ENCODE peak calls at places on chromosomes 3 and 15, in eight cellular contexts. One of them, this sample, is unnamed.

GRCh38 chr15:90159213-90159612 is 41.9 kb upstream of the SEMA4B start:
- DNase-seq in IMR-90: no peak
- DNase-seq in A549: no peak
- DNase-seq in GM12878: no peak
- DNase-seq in H1: no peak
- DNase-seq in SK-N-SH: no peak
- DNase-seq in HepG2: no peak
- DNase-seq in K562: no peak
- DNase-seq in this sample: no peak

GRCh38 chr3:64160000-64160690 is 65.1 kb downstream of the PRICKLE2 start:
- DNase-seq in IMR-90: no peak
- DNase-seq in A549: no peak
- DNase-seq in GM12878: no peak
- DNase-seq in H1: no peak
- DNase-seq in SK-N-SH: no peak
- DNase-seq in HepG2: no peak
- DNase-seq in K562: no peak
- DNase-seq in this sample: no peak

GRCh38 chr3:117616213-117616612 is 906.6 kb downstream of the TUSC7 start:
- DNase-seq in IMR-90: no peak
- DNase-seq in A549: no peak
- DNase-seq in GM12878: no peak
- DNase-seq in H1: no peak
- DNase-seq in SK-N-SH: no peak
- DNase-seq in HepG2: no peak
- DNase-seq in K562: no peak
- DNase-seq in this sample: no peak

GRCh38 chr3:80697291-80697690 is 929.5 kb upstream of the ROBO1 start:
- DNase-seq in IMR-90: no peak
- DNase-seq in A549: no peak
- DNase-seq in GM12878: no peak
- DNase-seq in H1: no peak
- DNase-seq in SK-N-SH: no peak
- DNase-seq in HepG2: no peak
- DNase-seq in K562: no peak
- DNase-seq in this sample: no peak

GRCh38 chr3:72006631-72007556 is 221.9 kb upstream of the PROK2 start:
- DNase-seq in IMR-90: no peak
- DNase-seq in A549: no peak
- DNase-seq in GM12878: no peak
- DNase-seq in H1: no peak
- DNase-seq in SK-N-SH: no peak
- DNase-seq in HepG2: no peak
- DNase-seq in K562: peak; percentile 55
- DNase-seq in this sample: no peak

GRCh38 chr15:66981746-66982145 is 83.7 kb upstream of the SMAD3 start:
- DNase-seq in IMR-90: no peak
- DNase-seq in A549: no peak
- DNase-seq in GM12878: no peak
- DNase-seq in H1: no peak
- DNase-seq in SK-N-SH: no peak
- DNase-seq in HepG2: no peak
- DNase-seq in K562: no peak
- DNase-seq in this sample: no peak

GRCh38 chr3:68007621-68008226 is 353.3 kb upstream of the SUCLG2 start:
- DNase-seq in IMR-90: no peak
- DNase-seq in A549: no peak
- DNase-seq in GM12878: no peak
- DNase-seq in H1: peak; percentile 73
- DNase-seq in SK-N-SH: peak; percentile 21
- DNase-seq in HepG2: no peak
- DNase-seq in K562: no peak
- DNase-seq in this sample: no peak

GRCh38 chr15:100350434-100351226 is 8.9 kb upstream of the ADAMTS17 start:
- DNase-seq in IMR-90: peak; percentile 55
- DNase-seq in A549: peak; percentile 90
- DNase-seq in GM12878: no peak
- DNase-seq in H1: no peak
- DNase-seq in SK-N-SH: no peak
- DNase-seq in HepG2: peak; percentile 90
- DNase-seq in K562: no peak
- DNase-seq in this sample: no peak

GRCh38 chr3:113062717-113063116 is 71.9 kb downstream of the GTPBP8 start:
- DNase-seq in IMR-90: no peak
- DNase-seq in A549: no peak
- DNase-seq in GM12878: no peak
- DNase-seq in H1: no peak
- DNase-seq in SK-N-SH: no peak
- DNase-seq in HepG2: no peak
- DNase-seq in K562: no peak
- DNase-seq in this sample: no peak

GRCh38 chr3:21825684-21826083 is 74.7 kb upstream of the ZNF385D start:
- DNase-seq in IMR-90: no peak
- DNase-seq in A549: no peak
- DNase-seq in GM12878: no peak
- DNase-seq in H1: peak; percentile 48
- DNase-seq in SK-N-SH: no peak
- DNase-seq in HepG2: no peak
- DNase-seq in K562: no peak
- DNase-seq in this sample: no peak

GRCh38 chr3:123753321-123753720 is 130.8 kb downstream of the MYLK start:
- DNase-seq in IMR-90: no peak
- DNase-seq in A549: no peak
- DNase-seq in GM12878: no peak
- DNase-seq in H1: peak; percentile 7
- DNase-seq in SK-N-SH: no peak
- DNase-seq in HepG2: no peak
- DNase-seq in K562: no peak
- DNase-seq in this sample: no peak

GRCh38 chr3:64445318-64446300 is 220.3 kb upstream of the PRICKLE2 start:
- DNase-seq in IMR-90: peak; percentile 28
- DNase-seq in A549: peak; percentile 32
- DNase-seq in GM12878: no peak
- DNase-seq in H1: peak; percentile 90
- DNase-seq in SK-N-SH: peak; percentile 83
- DNase-seq in HepG2: no peak
- DNase-seq in K562: no peak
- DNase-seq in this sample: no peak

GRCh38 chr3:40398346-40398745 is 11.4 kb downstream of the ENTPD3 start:
- DNase-seq in IMR-90: no peak
- DNase-seq in A549: no peak
- DNase-seq in GM12878: no peak
- DNase-seq in H1: no peak
- DNase-seq in SK-N-SH: no peak
- DNase-seq in HepG2: peak; percentile 71
- DNase-seq in K562: no peak
- DNase-seq in this sample: no peak

GRCh38 chr3:119420196-119420595 is 43.2 kb downstream of the TMEM39A start:
- DNase-seq in IMR-90: no peak
- DNase-seq in A549: peak; percentile 7
- DNase-seq in GM12878: no peak
- DNase-seq in H1: no peak
- DNase-seq in SK-N-SH: no peak
- DNase-seq in HepG2: no peak
- DNase-seq in K562: peak; percentile 14
- DNase-seq in this sample: no peak

GRCh38 chr15:58148633-58149032 is 10.5 kb downstream of the AQP9 start:
- DNase-seq in IMR-90: no peak
- DNase-seq in A549: no peak
- DNase-seq in GM12878: no peak
- DNase-seq in H1: no peak
- DNase-seq in SK-N-SH: no peak
- DNase-seq in HepG2: no peak
- DNase-seq in K562: no peak
- DNase-seq in this sample: no peak

GRCh38 chr3:157436583-157437300 is at the start of gene PTX3:
- DNase-seq in IMR-90: peak; percentile 94
- DNase-seq in A549: peak; percentile 8
- DNase-seq in GM12878: no peak
- DNase-seq in H1: no peak
- DNase-seq in SK-N-SH: peak; percentile 8
- DNase-seq in HepG2: no peak
- DNase-seq in K562: peak; percentile 11
- DNase-seq in this sample: no peak

GRCh38 chr15:85831415-85832113 is 36.8 kb upstream of the KLHL25 start:
- DNase-seq in IMR-90: peak; percentile 48
- DNase-seq in A549: peak; percentile 50
- DNase-seq in GM12878: no peak
- DNase-seq in H1: peak; percentile 71
- DNase-seq in SK-N-SH: peak; percentile 84
- DNase-seq in HepG2: peak; percentile 47
- DNase-seq in K562: peak; percentile 44
- DNase-seq in this sample: peak; percentile 37

GRCh38 chr15:68797157-68797556 is 23.5 kb downstream of the ANP32A start:
- DNase-seq in IMR-90: peak; percentile 45
- DNase-seq in A549: no peak
- DNase-seq in GM12878: no peak
- DNase-seq in H1: no peak
- DNase-seq in SK-N-SH: no peak
- DNase-seq in HepG2: no peak
- DNase-seq in K562: no peak
- DNase-seq in this sample: no peak

GRCh38 chr15:101028772-101029438 is 109.7 kb downstream of the LRRK1 start:
- DNase-seq in IMR-90: no peak
- DNase-seq in A549: no peak
- DNase-seq in GM12878: no peak
- DNase-seq in H1: peak; percentile 46
- DNase-seq in SK-N-SH: no peak
- DNase-seq in HepG2: no peak
- DNase-seq in K562: no peak
- DNase-seq in this sample: no peak

GRCh38 chr3:157166559-157166958 is 6.6 kb upstream of the CCNL1 start:
- DNase-seq in IMR-90: no peak
- DNase-seq in A549: no peak
- DNase-seq in GM12878: no peak
- DNase-seq in H1: no peak
- DNase-seq in SK-N-SH: no peak
- DNase-seq in HepG2: no peak
- DNase-seq in K562: no peak
- DNase-seq in this sample: no peak

GRCh38 chr3:151895881-151896661 is 22.6 kb downstream of the SUCNR1 start:
- DNase-seq in IMR-90: no peak
- DNase-seq in A549: no peak
- DNase-seq in GM12878: no peak
- DNase-seq in H1: no peak
- DNase-seq in SK-N-SH: no peak
- DNase-seq in HepG2: no peak
- DNase-seq in K562: no peak
- DNase-seq in this sample: no peak

GRCh38 chr3:40504636-40505430 is 1.0 kb upstream of the ZNF620 start:
- DNase-seq in IMR-90: peak; percentile 99
- DNase-seq in A549: peak; percentile 58
- DNase-seq in GM12878: no peak
- DNase-seq in H1: no peak
- DNase-seq in SK-N-SH: no peak
- DNase-seq in HepG2: peak; percentile 76
- DNase-seq in K562: no peak
- DNase-seq in this sample: peak; percentile 66

GRCh38 chr3:21718161-21718765 is 32.7 kb downstream of the ZNF385D start:
- DNase-seq in IMR-90: peak; percentile 96
- DNase-seq in A549: no peak
- DNase-seq in GM12878: no peak
- DNase-seq in H1: no peak
- DNase-seq in SK-N-SH: no peak
- DNase-seq in HepG2: no peak
- DNase-seq in K562: no peak
- DNase-seq in this sample: no peak

GRCh38 chr3:61687206-61687605 is 125.8 kb downstream of the PTPRG start:
- DNase-seq in IMR-90: no peak
- DNase-seq in A549: no peak
- DNase-seq in GM12878: no peak
- DNase-seq in H1: no peak
- DNase-seq in SK-N-SH: no peak
- DNase-seq in HepG2: peak; percentile 56
- DNase-seq in K562: no peak
- DNase-seq in this sample: no peak

GRCh38 chr3:52231502-52232278 is 6.2 kb upstream of the TLR9 start:
- DNase-seq in IMR-90: peak; percentile 33
- DNase-seq in A549: peak; percentile 62
- DNase-seq in GM12878: no peak
- DNase-seq in H1: peak; percentile 97
- DNase-seq in SK-N-SH: peak; percentile 90
- DNase-seq in HepG2: no peak
- DNase-seq in K562: peak; percentile 72
- DNase-seq in this sample: no peak
- TF ChIP-seq RAD21 in IMR-90: peak; percentile 78
- TF ChIP-seq RAD21 in A549: peak; percentile 63
- TF ChIP-seq RAD21 in GM12878: peak; percentile 78
- TF ChIP-seq RAD21 in H1: peak; percentile 81
- TF ChIP-seq RAD21 in SK-N-SH: peak; percentile 62
- TF ChIP-seq RAD21 in HepG2: peak; percentile 88
- TF ChIP-seq RAD21 in K562: peak; percentile 56
- TF ChIP-seq RAD21 in this sample: no peak

GRCh38 chr3:38567498-38567897 is 71.4 kb downstream of the EXOG start:
- DNase-seq in IMR-90: no peak
- DNase-seq in A549: no peak
- DNase-seq in GM12878: no peak
- DNase-seq in H1: peak; percentile 33
- DNase-seq in SK-N-SH: no peak
- DNase-seq in HepG2: no peak
- DNase-seq in K562: no peak
- DNase-seq in this sample: no peak
- TF ChIP-seq RAD21 in IMR-90: no peak
- TF ChIP-seq RAD21 in A549: no peak
- TF ChIP-seq RAD21 in GM12878: no peak
- TF ChIP-seq RAD21 in H1: no peak
- TF ChIP-seq RAD21 in SK-N-SH: no peak
- TF ChIP-seq RAD21 in HepG2: no peak
- TF ChIP-seq RAD21 in K562: no peak
- TF ChIP-seq RAD21 in this sample: no peak

GRCh38 chr3:58130591-58130990 is 80.2 kb downstream of the DNASE1L3 start:
- DNase-seq in IMR-90: no peak
- DNase-seq in A549: no peak
- DNase-seq in GM12878: no peak
- DNase-seq in H1: no peak
- DNase-seq in SK-N-SH: peak; percentile 36
- DNase-seq in HepG2: no peak
- DNase-seq in K562: no peak
- DNase-seq in this sample: no peak
- TF ChIP-seq RAD21 in IMR-90: no peak
- TF ChIP-seq RAD21 in A549: no peak
- TF ChIP-seq RAD21 in GM12878: no peak
- TF ChIP-seq RAD21 in H1: no peak
- TF ChIP-seq RAD21 in SK-N-SH: no peak
- TF ChIP-seq RAD21 in HepG2: no peak
- TF ChIP-seq RAD21 in K562: no peak
- TF ChIP-seq RAD21 in this sample: no peak

DNA sequence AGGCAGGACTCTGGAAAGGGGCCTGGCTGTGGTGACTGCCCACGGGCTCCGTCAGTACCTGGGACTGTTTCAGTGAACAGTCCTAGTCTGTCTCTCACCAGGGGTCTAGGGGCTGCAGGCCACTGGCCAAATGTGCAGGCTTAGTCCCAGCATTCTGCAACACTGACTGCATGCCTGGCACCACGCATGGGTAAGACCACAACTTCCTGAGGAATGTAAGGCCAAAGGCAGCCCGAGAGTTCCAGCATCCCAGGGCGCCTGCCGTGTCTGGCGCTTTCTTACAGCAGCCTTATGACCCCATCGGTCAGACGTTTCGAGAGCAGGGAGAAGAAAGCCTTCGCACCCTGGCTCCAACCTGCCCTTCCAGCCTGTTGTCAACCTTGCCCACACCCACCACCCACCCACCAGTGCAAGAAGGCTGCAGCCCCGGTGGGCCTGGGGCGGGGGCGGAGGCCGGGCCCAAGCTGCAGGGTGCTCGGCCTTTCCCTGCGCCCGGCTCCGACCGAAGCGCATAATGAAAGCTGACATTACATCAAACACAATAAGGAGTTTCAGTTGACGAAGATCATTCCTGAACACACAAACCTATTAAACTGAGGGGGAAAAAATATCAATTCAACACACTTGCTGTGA is 29.5 kb upstream of the TMEM115 start:
- DNase-seq in IMR-90: no peak
- DNase-seq in A549: no peak
- DNase-seq in GM12878: no peak
- DNase-seq in H1: no peak
- DNase-seq in SK-N-SH: no peak
- DNase-seq in HepG2: no peak
- DNase-seq in K562: no peak
- DNase-seq in this sample: no peak
- TF ChIP-seq RAD21 in IMR-90: no peak
- TF ChIP-seq RAD21 in A549: no peak
- TF ChIP-seq RAD21 in GM12878: no peak
- TF ChIP-seq RAD21 in H1: no peak
- TF ChIP-seq RAD21 in SK-N-SH: no peak
- TF ChIP-seq RAD21 in HepG2: no peak
- TF ChIP-seq RAD21 in K562: no peak
- TF ChIP-seq RAD21 in this sample: no peak